ENCODE peak calls at places on chromosomes 3 and 15, in seven cellular contexts. One of them, this sample, is unnamed. For H3K4me1, the result is how much of the 10 kb centered on the place peaks cover.

GRCh38 chr15:72992733-72993321 is 59.4 kb upstream of the NEO1 start:
- DNase-seq in HCT116: no peak
- DNase-seq in uterus: no peak
- DNase-seq in SK-N-SH: no peak
- DNase-seq in breast epithelium: no peak
- DNase-seq in aorta: no peak
- DNase-seq in lower lobe of right lung: no peak
- DNase-seq in this sample: no peak

GRCh38 chr3:119637679-119638525 is 22.5 kb downstream of the POPDC2 start:
- DNase-seq in HCT116: no peak
- DNase-seq in uterus: no peak
- DNase-seq in SK-N-SH: peak
- DNase-seq in breast epithelium: no peak
- DNase-seq in aorta: no peak
- DNase-seq in lower lobe of right lung: no peak
- DNase-seq in this sample: no peak

GRCh38 chr3:151403246-151403645 is 18.7 kb upstream of the P2RY12 start:
- DNase-seq in HCT116: no peak
- DNase-seq in uterus: no peak
- DNase-seq in SK-N-SH: no peak
- DNase-seq in breast epithelium: no peak
- DNase-seq in aorta: no peak
- DNase-seq in lower lobe of right lung: no peak
- DNase-seq in this sample: no peak

GRCh38 chr3:141303481-141304223 is 64.7 kb upstream of the ZBTB38 start:
- DNase-seq in HCT116: peak
- DNase-seq in uterus: no peak
- DNase-seq in SK-N-SH: peak
- DNase-seq in breast epithelium: no peak
- DNase-seq in aorta: no peak
- DNase-seq in lower lobe of right lung: no peak
- DNase-seq in this sample: no peak

GRCh38 chr3:183013074-183013473 is 32.7 kb upstream of the DCUN1D1 start:
- DNase-seq in HCT116: no peak
- DNase-seq in uterus: no peak
- DNase-seq in SK-N-SH: no peak
- DNase-seq in breast epithelium: no peak
- DNase-seq in aorta: no peak
- DNase-seq in lower lobe of right lung: no peak
- DNase-seq in this sample: no peak

GRCh38 chr3:145489011-145489410 is 672.0 kb downstream of the PLOD2 start:
- DNase-seq in HCT116: no peak
- DNase-seq in uterus: no peak
- DNase-seq in SK-N-SH: no peak
- DNase-seq in breast epithelium: no peak
- DNase-seq in aorta: no peak
- DNase-seq in lower lobe of right lung: no peak
- DNase-seq in this sample: no peak

GRCh38 chr15:95129589-95129988 is 898.2 kb downstream of the MCTP2 start:
- DNase-seq in HCT116: no peak
- DNase-seq in uterus: peak
- DNase-seq in SK-N-SH: no peak
- DNase-seq in breast epithelium: no peak
- DNase-seq in aorta: no peak
- DNase-seq in lower lobe of right lung: peak
- DNase-seq in this sample: no peak

GRCh38 chr3:129045675-129046036 is 14.9 kb upstream of the GP9 start:
- DNase-seq in HCT116: no peak
- DNase-seq in uterus: no peak
- DNase-seq in SK-N-SH: peak
- DNase-seq in breast epithelium: no peak
- DNase-seq in aorta: peak
- DNase-seq in lower lobe of right lung: no peak
- DNase-seq in this sample: no peak

GRCh38 chr3:10513306-10513705 is 7.9 kb upstream of the ATP2B2 start:
- DNase-seq in HCT116: no peak
- DNase-seq in uterus: no peak
- DNase-seq in SK-N-SH: no peak
- DNase-seq in breast epithelium: no peak
- DNase-seq in aorta: peak
- DNase-seq in lower lobe of right lung: no peak
- DNase-seq in this sample: peak

GRCh38 chr3:56915969-56916586 is 114.3 kb upstream of the ARHGEF3 start:
- DNase-seq in HCT116: no peak
- DNase-seq in uterus: no peak
- DNase-seq in SK-N-SH: no peak
- DNase-seq in breast epithelium: no peak
- DNase-seq in aorta: no peak
- DNase-seq in lower lobe of right lung: peak
- DNase-seq in this sample: no peak

GRCh38 chr15:99474981-99475753 is 90.6 kb upstream of the MEF2A start:
- DNase-seq in HCT116: no peak
- DNase-seq in uterus: no peak
- DNase-seq in SK-N-SH: no peak
- DNase-seq in breast epithelium: no peak
- DNase-seq in aorta: no peak
- DNase-seq in lower lobe of right lung: peak
- DNase-seq in this sample: no peak

GRCh38 chr3:154584041-154584440 is 154.1 kb upstream of the GPR149 start:
- DNase-seq in HCT116: no peak
- DNase-seq in uterus: no peak
- DNase-seq in SK-N-SH: no peak
- DNase-seq in breast epithelium: no peak
- DNase-seq in aorta: no peak
- DNase-seq in lower lobe of right lung: no peak
- DNase-seq in this sample: no peak

GRCh38 chr3:99957086-99957821 is 139.6 kb downstream of the CMSS1 start:
- DNase-seq in HCT116: no peak
- DNase-seq in uterus: no peak
- DNase-seq in SK-N-SH: no peak
- DNase-seq in breast epithelium: no peak
- DNase-seq in aorta: no peak
- DNase-seq in lower lobe of right lung: no peak
- DNase-seq in this sample: no peak

DNA sequence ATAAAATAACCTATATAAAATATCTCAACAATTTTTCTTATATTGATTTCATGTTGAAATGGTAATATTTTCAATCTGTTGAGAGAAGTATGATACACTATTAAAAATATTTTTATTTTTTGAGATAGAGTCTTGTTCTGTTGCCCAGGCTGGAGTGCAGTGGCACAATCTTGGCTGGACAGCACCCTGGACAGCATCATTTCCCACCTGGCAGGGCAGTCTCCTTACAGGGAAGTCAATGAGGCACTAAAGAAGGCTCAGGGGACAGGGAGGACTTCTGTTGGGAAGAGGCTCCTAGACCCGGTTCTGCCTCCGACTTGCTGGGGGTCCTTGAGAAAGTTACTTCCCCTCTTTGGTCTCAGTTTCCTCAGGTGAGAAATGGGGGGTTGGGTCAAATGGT is 9.4 kb downstream of the GOLGA6L2 start:
- DNase-seq in HCT116: no peak
- DNase-seq in uterus: no peak
- DNase-seq in SK-N-SH: no peak
- DNase-seq in breast epithelium: no peak
- DNase-seq in aorta: peak
- DNase-seq in lower lobe of right lung: no peak
- DNase-seq in this sample: no peak
- H3K4me1 ChIP-seq in HCT116: under half
- H3K4me1 ChIP-seq in uterus: under half
- H3K4me1 ChIP-seq in SK-N-SH: under half
- H3K4me1 ChIP-seq in breast epithelium: under half
- H3K4me1 ChIP-seq in aorta: under half
- H3K4me1 ChIP-seq in lower lobe of right lung: under half
- H3K4me1 ChIP-seq in this sample: under half

GRCh38 chr15:80745888-80746287 is 33.3 kb upstream of the CEMIP start:
- DNase-seq in HCT116: no peak
- DNase-seq in uterus: no peak
- DNase-seq in SK-N-SH: no peak
- DNase-seq in breast epithelium: no peak
- DNase-seq in aorta: no peak
- DNase-seq in lower lobe of right lung: no peak
- DNase-seq in this sample: no peak

GRCh38 chr15:80744411-80744810 is 34.8 kb upstream of the CEMIP start:
- DNase-seq in HCT116: no peak
- DNase-seq in uterus: no peak
- DNase-seq in SK-N-SH: no peak
- DNase-seq in breast epithelium: no peak
- DNase-seq in aorta: no peak
- DNase-seq in lower lobe of right lung: no peak
- DNase-seq in this sample: no peak

GRCh38 chr15:80743189-80743833 is 35.9 kb upstream of the CEMIP start:
- DNase-seq in HCT116: no peak
- DNase-seq in uterus: no peak
- DNase-seq in SK-N-SH: no peak
- DNase-seq in breast epithelium: peak
- DNase-seq in aorta: no peak
- DNase-seq in lower lobe of right lung: no peak
- DNase-seq in this sample: no peak

GRCh38 chr15:80747317-80748053 is 31.7 kb upstream of the CEMIP start:
- DNase-seq in HCT116: no peak
- DNase-seq in uterus: no peak
- DNase-seq in SK-N-SH: no peak
- DNase-seq in breast epithelium: no peak
- DNase-seq in aorta: no peak
- DNase-seq in lower lobe of right lung: no peak
- DNase-seq in this sample: no peak

DNA sequence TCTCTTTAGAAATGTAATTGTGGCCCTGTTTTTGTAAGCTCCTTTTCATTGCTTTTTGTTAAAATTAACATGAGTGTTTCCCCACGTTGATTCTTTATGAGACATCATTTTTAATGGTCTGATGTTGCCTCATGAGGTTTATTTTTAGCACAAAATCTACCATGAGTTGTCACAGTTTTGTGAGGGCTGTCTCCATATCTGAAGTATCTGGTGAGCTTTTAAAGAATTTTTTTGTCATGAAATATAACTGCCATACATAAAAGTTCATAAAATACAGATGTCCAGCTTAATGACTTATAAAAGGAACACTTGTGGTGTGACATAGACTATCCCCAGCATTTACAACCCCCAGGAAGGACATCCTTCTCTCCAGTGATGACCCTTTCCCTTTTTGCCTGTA is 34.3 kb upstream of the CEMIP start:
- DNase-seq in HCT116: no peak
- DNase-seq in uterus: no peak
- DNase-seq in SK-N-SH: no peak
- DNase-seq in breast epithelium: no peak
- DNase-seq in aorta: no peak
- DNase-seq in lower lobe of right lung: no peak
- DNase-seq in this sample: no peak
- H3K27ac ChIP-seq in HCT116: no peak
- H3K27ac ChIP-seq in uterus: no peak
- H3K27ac ChIP-seq in SK-N-SH: no peak
- H3K27ac ChIP-seq in breast epithelium: no peak
- H3K27ac ChIP-seq in aorta: no peak
- H3K27ac ChIP-seq in lower lobe of right lung: peak
- H3K27ac ChIP-seq in this sample: peak

GRCh38 chr15:89333011-89333860 is 1.4 kb downstream of the POLG start:
- DNase-seq in HCT116: no peak
- DNase-seq in uterus: no peak
- DNase-seq in SK-N-SH: no peak
- DNase-seq in breast epithelium: no peak
- DNase-seq in aorta: peak
- DNase-seq in lower lobe of right lung: no peak
- DNase-seq in this sample: no peak

GRCh38 chr15:89335289-89336041 is 841 bp upstream of the POLG start:
- DNase-seq in HCT116: no peak
- DNase-seq in uterus: peak
- DNase-seq in SK-N-SH: peak
- DNase-seq in breast epithelium: no peak
- DNase-seq in aorta: peak
- DNase-seq in lower lobe of right lung: no peak
- DNase-seq in this sample: no peak

GRCh38 chr15:89332446-89332845 is 2.2 kb downstream of the POLG start:
- DNase-seq in HCT116: peak
- DNase-seq in uterus: no peak
- DNase-seq in SK-N-SH: peak
- DNase-seq in breast epithelium: no peak
- DNase-seq in aorta: peak
- DNase-seq in lower lobe of right lung: no peak
- DNase-seq in this sample: no peak

GRCh38 chr15:89334510-89335288 is at the start of gene POLG:
- DNase-seq in HCT116: peak
- DNase-seq in uterus: peak
- DNase-seq in SK-N-SH: peak
- DNase-seq in breast epithelium: peak
- DNase-seq in aorta: peak
- DNase-seq in lower lobe of right lung: peak
- DNase-seq in this sample: peak

GRCh38 chr15:89333959-89334509 is 590 bp downstream of the POLG start:
- DNase-seq in HCT116: no peak
- DNase-seq in uterus: no peak
- DNase-seq in SK-N-SH: no peak
- DNase-seq in breast epithelium: no peak
- DNase-seq in aorta: no peak
- DNase-seq in lower lobe of right lung: no peak
- DNase-seq in this sample: no peak
- H3K4me1 ChIP-seq in HCT116: under half
- H3K4me1 ChIP-seq in uterus: under half
- H3K4me1 ChIP-seq in SK-N-SH: under half
- H3K4me1 ChIP-seq in breast epithelium: under half
- H3K4me1 ChIP-seq in aorta: under half
- H3K4me1 ChIP-seq in lower lobe of right lung: half or more
- H3K4me1 ChIP-seq in this sample: under half

GRCh38 chr3:49173792-49174170 is 2.4 kb downstream of the KLHDC8B start:
- DNase-seq in HCT116: no peak
- DNase-seq in uterus: peak
- DNase-seq in SK-N-SH: peak
- DNase-seq in breast epithelium: no peak
- DNase-seq in aorta: no peak
- DNase-seq in lower lobe of right lung: no peak
- DNase-seq in this sample: no peak

GRCh38 chr3:49175530-49175929 is 4.1 kb downstream of the KLHDC8B start:
- DNase-seq in HCT116: no peak
- DNase-seq in uterus: no peak
- DNase-seq in SK-N-SH: no peak
- DNase-seq in breast epithelium: no peak
- DNase-seq in aorta: no peak
- DNase-seq in lower lobe of right lung: no peak
- DNase-seq in this sample: no peak

GRCh38 chr3:49172616-49173041 is 1.2 kb downstream of the KLHDC8B start:
- DNase-seq in HCT116: no peak
- DNase-seq in uterus: peak
- DNase-seq in SK-N-SH: no peak
- DNase-seq in breast epithelium: no peak
- DNase-seq in aorta: no peak
- DNase-seq in lower lobe of right lung: no peak
- DNase-seq in this sample: no peak

GRCh38 chr3:49173116-49173791 is 1.9 kb downstream of the KLHDC8B start:
- DNase-seq in HCT116: no peak
- DNase-seq in uterus: peak
- DNase-seq in SK-N-SH: peak
- DNase-seq in breast epithelium: no peak
- DNase-seq in aorta: no peak
- DNase-seq in lower lobe of right lung: no peak
- DNase-seq in this sample: no peak

DNA sequence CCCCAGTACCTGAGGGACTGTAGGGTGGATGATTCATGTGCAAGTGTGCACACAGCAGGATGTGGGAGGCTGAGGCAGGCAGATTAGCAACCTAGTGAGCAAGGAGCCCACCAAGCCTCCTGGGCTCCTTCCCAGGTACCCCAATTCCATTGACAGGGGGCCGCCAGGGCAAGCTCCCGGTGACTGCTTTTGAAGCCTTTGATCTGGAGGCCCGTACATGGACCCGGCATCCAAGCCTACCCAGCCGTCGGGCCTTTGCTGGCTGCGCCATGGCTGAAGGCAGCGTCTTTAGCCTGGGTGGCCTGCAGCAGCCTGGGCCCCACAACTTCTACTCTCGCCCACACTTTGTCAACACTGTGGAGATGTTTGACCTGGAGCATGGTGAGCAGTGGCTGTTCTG is 3.2 kb downstream of the KLHDC8B start:
- DNase-seq in HCT116: no peak
- DNase-seq in uterus: no peak
- DNase-seq in SK-N-SH: no peak
- DNase-seq in breast epithelium: no peak
- DNase-seq in aorta: no peak
- DNase-seq in lower lobe of right lung: no peak
- DNase-seq in this sample: no peak
- H3K27ac ChIP-seq in HCT116: no peak
- H3K27ac ChIP-seq in uterus: no peak
- H3K27ac ChIP-seq in SK-N-SH: peak
- H3K27ac ChIP-seq in breast epithelium: peak
- H3K27ac ChIP-seq in aorta: no peak
- H3K27ac ChIP-seq in lower lobe of right lung: no peak
- H3K27ac ChIP-seq in this sample: no peak